ENCODE peak calls at places on chromosomes 3 and 15, in ten cellular contexts. B, Y, M, X, R, N, S, G, I and U are unnamed samples.

GRCh38 chr15:45522179-45522930 is at the start of gene SLC30A4:
- DNase-seq in I (peak; percentile 71), X (peak; percentile 78), R (peak; percentile 81), N (peak; percentile 78), M (peak; percentile 55), S (peak; percentile 87), Y (peak; percentile 54), G (peak; percentile 95), B (peak; percentile 44), U (peak; percentile 46)

GRCh38 chr15:90523373-90523772 is 6.3 kb upstream of the CRTC3 start:
- DNase-seq in X (no peak), S (no peak), M (no peak), I (no peak), B (no peak), R (no peak), G (no peak), N (no peak), Y (no peak), U (no peak)

GRCh38 chr3:13629644-13630043 is 80.7 kb downstream of the FBLN2 start:
- DNase-seq in S (no peak), Y (no peak), M (no peak), N (no peak), X (no peak), R (no peak), I (no peak), B (no peak), G (no peak), U (no peak)

GRCh38 chr3:65659396-65659795 is 379.3 kb downstream of the MAGI1 start:
- DNase-seq in M (no peak), Y (no peak), S (no peak), I (no peak), X (no peak), R (no peak), G (no peak), B (no peak), N (no peak), U (no peak)

GRCh38 chr15:49430046-49430445 is 7.0 kb downstream of the FGF7 start:
- DNase-seq in Y (no peak), X (no peak), S (no peak), R (no peak), I (no peak), N (no peak), B (no peak), G (no peak), M (no peak), U (no peak)

GRCh38 chr3:136577791-136578190 is 174.4 kb downstream of the STAG1 start:
- DNase-seq in M (no peak), G (no peak), R (no peak), N (no peak), I (no peak), S (no peak), X (no peak), Y (no peak), B (no peak), U (no peak)

GRCh38 chr3:150759319-150759718 is 3.6 kb downstream of the SIAH2 start:
- DNase-seq in Y (no peak), M (no peak), S (no peak), N (no peak), X (no peak), R (no peak), I (no peak), G (no peak), B (no peak), U (no peak)

GRCh38 chr15:67587754-67588153 is 45.3 kb downstream of the MAP2K5 start:
- DNase-seq in S (no peak), R (no peak), N (no peak), B (no peak), X (no peak), G (no peak), I (no peak), Y (no peak), M (no peak), U (no peak)

GRCh38 chr3:157669403-157669802 is 166.2 kb upstream of the VEPH1 start:
- DNase-seq in X (no peak), B (no peak), N (no peak), G (no peak), M (no peak), Y (no peak), I (no peak), S (no peak), R (no peak), U (peak; percentile 19)

GRCh38 chr3:126293370-126294082 is 63.7 kb downstream of the KLF15 start:
- DNase-seq in G (peak; percentile 34), M (no peak), S (no peak), I (peak; percentile 59), X (peak; percentile 68), N (no peak), Y (peak; percentile 38), B (no peak), R (peak; percentile 26), U (peak; percentile 85)

GRCh38 chr3:72338942-72339749 is 509.1 kb downstream of the SHQ1 start:
- DNase-seq in I (peak; percentile 22), N (peak; percentile 43), X (peak; percentile 90), M (no peak), B (no peak), Y (peak; percentile 35), S (no peak), G (peak; percentile 48), R (peak; percentile 68), U (peak; percentile 72)

GRCh38 chr3:156682963-156683362 is 8.6 kb downstream of the TIPARP start:
- DNase-seq in M (no peak), S (no peak), Y (no peak), B (no peak), G (no peak), I (no peak), X (no peak), R (no peak), N (no peak), U (no peak)

DNA sequence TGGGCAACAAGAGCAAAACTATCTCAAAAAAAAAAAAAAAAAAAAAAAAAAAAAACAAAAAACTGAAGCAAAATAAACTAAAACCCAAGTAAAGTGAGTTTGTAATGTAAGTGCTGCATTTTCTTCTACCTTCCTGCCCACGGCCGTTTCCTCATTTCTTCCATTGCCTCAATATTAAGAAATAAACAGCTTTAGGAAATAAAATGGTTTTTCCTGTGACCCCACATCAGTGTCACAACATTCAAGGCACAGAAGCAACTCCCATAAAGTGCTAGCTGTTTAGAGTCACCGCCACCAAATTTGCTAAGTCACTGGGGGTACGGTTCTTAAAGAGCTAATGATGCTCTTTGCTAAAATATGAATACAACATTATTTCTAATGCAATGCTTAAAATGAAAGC is 3.3 kb downstream of the PKM start:
- DNase-seq in Y (no peak), R (no peak), X (no peak), I (no peak), S (no peak), G (no peak), M (no peak), B (no peak), N (no peak), U (no peak)
- H3K27ac ChIP-seq in Y (peak overlapping the region; percentile 100), R (peak overlapping the region; percentile 88), X (peak overlapping the region; percentile 63), I (peak overlapping the region; percentile 100), S (peak overlapping the region; percentile 98), G (peak overlapping the region; percentile 99), M (peak overlapping the region; percentile 95), B (peak overlapping the region; percentile 98), N (peak overlapping the region; percentile 98), U (peak overlapping the region; percentile 99)

GRCh38 chr3:194285859-194286197 is 65.3 kb downstream of the CPN2 start:
- DNase-seq in G (no peak), B (no peak), I (no peak), S (no peak), M (no peak), X (peak; percentile 63), Y (peak; percentile 9), N (no peak), R (no peak), U (no peak)
- H3K36me3 ChIP-seq in G (no peaks in the 10 kb centered on the region), B (no peaks in the 10 kb centered on the region), I (no peaks in the 10 kb centered on the region), S (no peaks in the 10 kb centered on the region), M (no peaks in the 10 kb centered on the region), X (no peaks in the 10 kb centered on the region), Y (no peaks in the 10 kb centered on the region), N (no peaks in the 10 kb centered on the region), R (no peaks in the 10 kb centered on the region), U (no peaks in the 10 kb centered on the region)

GRCh38 chr3:117874028-117874765 is 1160.4 kb downstream of the IGSF11 start:
- DNase-seq in I (no peak), M (no peak), R (no peak), B (no peak), X (no peak), Y (no peak), G (no peak), N (no peak), S (no peak), U (no peak)
- H3K27ac ChIP-seq in I (peak overlapping the region; percentile 14), M (no peak overlapping the region), R (no peak overlapping the region), B (no peak overlapping the region), X (no peak overlapping the region), Y (no peak overlapping the region), G (no peak overlapping the region), N (no peak overlapping the region), S (no peak overlapping the region), U (no peak overlapping the region)

DNA sequence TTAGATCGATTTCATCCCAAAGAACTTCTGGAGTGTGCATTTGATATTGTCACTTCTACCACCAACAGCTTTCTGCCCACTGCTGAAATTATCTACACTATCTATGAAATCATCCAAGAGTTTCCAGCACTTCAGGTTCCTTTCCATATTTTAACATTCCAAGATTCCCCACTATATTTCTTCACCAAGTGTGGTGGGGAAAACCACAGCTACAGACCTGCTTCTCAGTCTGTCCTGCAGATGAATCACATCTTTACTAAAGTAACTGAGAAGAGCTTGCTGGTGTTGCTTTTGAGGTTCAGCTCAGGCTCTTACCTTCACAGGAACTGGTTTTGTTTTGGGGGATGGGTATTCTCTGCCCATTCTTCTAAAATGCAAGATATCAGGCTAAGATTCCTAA is 30.9 kb downstream of the SRP14 start:
- DNase-seq in X (no peak), R (no peak), S (no peak), Y (no peak), M (no peak), I (no peak), N (no peak), B (no peak), G (no peak), U (no peak)
- H3K36me3 ChIP-seq in X (peaks cover 65% of the 10 kb centered on the region), R (peaks cover 5% of the 10 kb centered on the region), S (peaks cover 75% of the 10 kb centered on the region), Y (peaks cover 89% of the 10 kb centered on the region), M (peaks cover 22% of the 10 kb centered on the region), I (peaks cover 100% of the 10 kb centered on the region), N (no peaks in the 10 kb centered on the region), B (peaks cover 8% of the 10 kb centered on the region), G (peaks cover 71% of the 10 kb centered on the region), U (peaks cover 79% of the 10 kb centered on the region)

GRCh38 chr15:62899090-62899493 is 143.5 kb upstream of the TPM1 start:
- DNase-seq in R (peak; percentile 27), S (no peak), Y (no peak), B (no peak), N (peak; percentile 40), G (no peak), M (no peak), I (no peak), X (no peak), U (no peak)
- H3K27ac ChIP-seq in R (peak overlapping the region; percentile 80), S (no peak overlapping the region), Y (peak overlapping the region; percentile 65), B (no peak overlapping the region), N (peak overlapping the region; percentile 77), G (no peak overlapping the region), M (no peak overlapping the region), I (peak overlapping the region; percentile 91), X (peak overlapping the region; percentile 64), U (peak overlapping the region; percentile 79)

DNA sequence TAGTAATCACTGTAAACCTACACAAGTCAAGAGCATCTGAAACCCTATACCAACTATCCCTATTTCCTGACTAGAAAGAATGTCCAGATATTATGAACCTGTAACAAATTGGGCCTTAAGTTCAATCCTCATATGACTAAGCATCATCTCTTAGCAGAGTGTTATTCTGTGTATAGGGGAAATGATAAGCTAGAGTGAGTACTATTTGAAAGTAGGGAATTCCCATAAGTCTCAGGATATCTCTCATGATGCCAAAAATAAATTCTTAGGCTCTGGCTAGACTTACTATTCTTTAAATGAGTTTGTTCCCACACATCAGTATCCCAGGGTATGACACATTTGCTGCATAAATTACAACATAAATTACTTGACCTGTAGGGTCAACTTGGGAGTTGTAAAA is 15.3 kb downstream of the MRPL47 start:
- DNase-seq in Y (no peak), X (peak; percentile 48), N (no peak), I (no peak), G (no peak), S (no peak), R (no peak), B (no peak), M (no peak), U (no peak)
- H3K36me3 ChIP-seq in Y (peaks cover 24% of the 10 kb centered on the region), X (peaks cover 68% of the 10 kb centered on the region), N (no peaks in the 10 kb centered on the region), I (peaks cover 97% of the 10 kb centered on the region), G (peaks cover 83% of the 10 kb centered on the region), S (peaks cover 93% of the 10 kb centered on the region), R (peaks cover 44% of the 10 kb centered on the region), B (peaks cover 37% of the 10 kb centered on the region), M (peaks cover 94% of the 10 kb centered on the region), U (no peaks in the 10 kb centered on the region)